ENCODE peak calls at places on chromosomes 4 and X, in four cellular contexts. G is uterus, E is spleen, N is tibial nerve. A is an unnamed sample.

GRCh38 chrX:118717703-118718391 is 9.6 kb upstream of the IL13RA1 start:
- DNase-seq in G (no peak), E (no peak), N (no peak), A (no peak)

GRCh38 chrX:144293229-144293628 is 409.4 kb downstream of the UBE2NL start:
- DNase-seq in G (no peak), E (no peak), N (no peak), A (no peak)

GRCh38 chr4:7416745-7417432 is 17.8 kb downstream of the PSAPL1 start:
- DNase-seq in G (no peak), E (peak; percentile 35), N (no peak), A (peak; percentile 58)

GRCh38 chr4:160371446-160371845 is 1268.6 kb downstream of the RAPGEF2 start:
- DNase-seq in G (no peak), E (no peak), N (no peak), A (no peak)

GRCh38 chrX:18973527-18974192 is 10.3 kb downstream of the PHKA2 start:
- DNase-seq in G (no peak), E (no peak), N (no peak), A (no peak)

GRCh38 chr4:27616166-27616565 is 755.5 kb downstream of the STIM2 start:
- DNase-seq in G (no peak), E (no peak), N (no peak), A (no peak)

GRCh38 chr4:108762559-108763225 is at the start of gene ETNPPL:
- DNase-seq in G (no peak), E (no peak), N (no peak), A (no peak)

GRCh38 chr4:101527186-101527585 is 179.9 kb upstream of the PPP3CA start:
- DNase-seq in G (no peak), E (no peak), N (no peak), A (no peak)

GRCh38 chr4:153153339-153153851 is 50.8 kb upstream of the TRIM2 start:
- DNase-seq in G (no peak), E (peak; percentile 87), N (no peak), A (peak; percentile 90)

GRCh38 chr4:38889143-38889542 is 21.5 kb downstream of the FAM114A1 start:
- DNase-seq in G (no peak), E (no peak), N (no peak), A (no peak)

GRCh38 chr4:180587379-180587778 is 1655.8 kb upstream of the TENM3 start:
- DNase-seq in G (no peak), E (no peak), N (no peak), A (no peak)

GRCh38 chrX:130994671-130995070 is 63.5 kb upstream of the ARHGAP36 start:
- DNase-seq in G (no peak), E (no peak), N (peak; percentile 4), A (no peak)

GRCh38 chr4:184453402-184454160 is 20.8 kb downstream of the IRF2 start:
- DNase-seq in G (no peak), E (no peak), N (peak; percentile 19), A (no peak)

GRCh38 chrX:3962511-3963350 is 249.3 kb upstream of the PRKX start:
- DNase-seq in G (no peak), E (no peak), N (peak; percentile 7), A (no peak)

GRCh38 chr4:5993876-5994811 is 24.1 kb downstream of the C4orf50 start:
- DNase-seq in G (no peak), E (no peak), N (no peak), A (no peak)

GRCh38 chr4:2395038-2395437 is 23.4 kb downstream of the ZFYVE28 start:
- DNase-seq in G (no peak), E (no peak), N (no peak), A (no peak)

GRCh38 chr4:8756816-8757215 is 114.8 kb downstream of the HMX1 start:
- DNase-seq in G (no peak), E (peak; percentile 31), N (no peak), A (peak; percentile 69)

GRCh38 chr4:52234539-52235174 is 183.6 kb downstream of the SPATA18 start:
- DNase-seq in G (peak; percentile 16), E (no peak), N (peak; percentile 15), A (no peak)

GRCh38 chr4:67020079-67020807 is 525.1 kb downstream of the CENPC start:
- DNase-seq in G (no peak), E (no peak), N (no peak), A (no peak)

GRCh38 chrX:39616098-39616729 is 481.5 kb downstream of the BCOR start:
- DNase-seq in G (no peak), E (no peak), N (no peak), A (no peak)

GRCh38 chr4:60729194-60729593 is 470.9 kb upstream of the ADGRL3 start:
- DNase-seq in G (no peak), E (no peak), N (no peak), A (no peak)

GRCh38 chr4:124937993-124938392 is 225.5 kb upstream of the ANKRD50 start:
- DNase-seq in G (no peak), E (no peak), N (no peak), A (no peak)

GRCh38 chrX:19183777-19184485 is 61.7 kb upstream of the ADGRG2 start:
- DNase-seq in G (no peak), E (no peak), N (no peak), A (no peak)

GRCh38 chr4:153222162-153222789 is 18.0 kb downstream of the TRIM2 start:
- DNase-seq in G (peak; percentile 74), E (no peak), N (peak; percentile 49), A (peak; percentile 89)

GRCh38 chrX:27336466-27337091 is 126.6 kb downstream of the PPP4R3C start:
- DNase-seq in G (no peak), E (peak; percentile 74), N (no peak), A (no peak)

GRCh38 chr4:132333723-132334045 is 815.4 kb upstream of the PCDH10 start:
- DNase-seq in G (no peak), E (no peak), N (no peak), A (no peak)

GRCh38 chr4:164215113-164215741 is 538.7 kb upstream of the SMIM31 start:
- DNase-seq in G (no peak), E (no peak), N (no peak), A (no peak)

GRCh38 chr4:146336413-146336807 is 122.1 kb downstream of the REELD1 start:
- DNase-seq in G (no peak), E (no peak), N (no peak), A (no peak)

GRCh38 chrX:47191331-47191730 is 2.3 kb upstream of the UBA1 start:
- DNase-seq in G (no peak), E (peak; percentile 82), N (no peak), A (no peak)

GRCh38 chr4:7196731-7197130 is 4.4 kb downstream of the SORCS2 start:
- DNase-seq in G (no peak), E (peak; percentile 4), N (no peak), A (peak; percentile 29)

GRCh38 chrX:120774611-120775010 is 101.1 kb downstream of the CT47B1 start:
- DNase-seq in G (no peak), E (no peak), N (no peak), A (no peak)

GRCh38 chr4:1565598-1566295 is 118.4 kb downstream of the FAM53A start:
- DNase-seq in G (no peak), E (peak; percentile 69), N (no peak), A (no peak)

GRCh38 chr4:70892086-70892769 is 9.9 kb upstream of the MOB1B start:
- DNase-seq in G (no peak), E (no peak), N (peak; percentile 76), A (peak; percentile 62)

GRCh38 chr4:95213361-95213760 is 335.4 kb downstream of the UNC5C start:
- DNase-seq in G (no peak), E (no peak), N (no peak), A (no peak)

GRCh38 chr4:150859435-150859834 is 155.6 kb downstream of the LRBA start:
- DNase-seq in G (no peak), E (no peak), N (no peak), A (no peak)

GRCh38 chr4:150853882-150854281 is 161.2 kb downstream of the LRBA start:
- DNase-seq in G (no peak), E (no peak), N (no peak), A (no peak)

GRCh38 chr4:150852237-150852636 is 162.8 kb downstream of the LRBA start:
- DNase-seq in G (no peak), E (no peak), N (no peak), A (no peak)

GRCh38 chr4:150855981-150856510 is 159.0 kb downstream of the LRBA start:
- DNase-seq in G (no peak), E (no peak), N (no peak), A (no peak)

DNA sequence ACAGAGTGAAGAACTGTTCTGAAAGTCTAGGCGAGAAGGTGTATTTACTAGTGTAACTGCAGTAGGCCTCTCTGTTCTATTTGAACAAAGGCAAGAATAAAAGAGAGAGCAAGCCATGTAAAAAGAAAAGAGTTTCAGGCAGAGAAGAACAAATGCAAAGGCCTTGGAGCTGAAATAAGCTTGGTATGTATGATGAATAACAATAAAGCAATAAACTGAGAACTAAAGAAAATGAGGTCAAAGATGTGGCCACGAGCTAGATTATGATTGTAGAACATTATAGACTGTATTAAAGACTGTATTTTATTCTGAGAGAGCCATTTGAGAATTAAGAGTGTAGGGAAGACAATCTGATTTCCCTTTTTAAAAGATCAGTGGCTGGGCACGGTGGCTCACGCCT is 160.5 kb downstream of the LRBA start:
- DNase-seq in G (no peak), E (no peak), N (no peak), A (no peak)
- TF ChIP-seq POLR2A in G (no peak), E (no peak), N (no peak), A (no peak)

DNA sequence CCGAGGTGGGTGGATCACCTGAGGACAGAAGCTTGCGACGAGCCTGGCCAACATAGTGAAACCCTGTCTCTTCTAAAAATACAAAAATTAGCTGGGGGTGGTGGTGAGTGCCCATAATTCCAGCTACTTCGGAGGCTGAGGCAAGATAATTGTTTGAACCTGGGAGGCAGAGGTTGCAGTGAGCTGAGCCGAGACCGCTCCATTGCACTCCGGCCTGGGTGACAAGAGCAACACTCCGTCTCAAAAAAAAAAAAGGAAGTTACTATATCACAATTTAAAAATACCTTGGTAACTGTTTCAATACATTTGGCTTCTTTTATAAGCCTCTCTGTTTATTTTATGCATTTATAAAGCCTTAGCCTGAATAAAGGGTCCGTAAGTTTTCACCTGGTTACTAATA is 46.6 kb upstream of the CHRNA9 start:
- DNase-seq in G (no peak), E (no peak), N (no peak), A (no peak)
- H3K4me3 ChIP-seq in G (no peak overlapping the region), E (no peak overlapping the region), N (no peak overlapping the region), A (no peak overlapping the region)

GRCh38 chr4:82680834-82681233 is 117.8 kb downstream of the SCD5 start:
- DNase-seq in G (no peak), E (no peak), N (no peak), A (no peak)
- TF ChIP-seq POLR2A in G (no peak), E (no peak), N (no peak), A (no peak)

DNA sequence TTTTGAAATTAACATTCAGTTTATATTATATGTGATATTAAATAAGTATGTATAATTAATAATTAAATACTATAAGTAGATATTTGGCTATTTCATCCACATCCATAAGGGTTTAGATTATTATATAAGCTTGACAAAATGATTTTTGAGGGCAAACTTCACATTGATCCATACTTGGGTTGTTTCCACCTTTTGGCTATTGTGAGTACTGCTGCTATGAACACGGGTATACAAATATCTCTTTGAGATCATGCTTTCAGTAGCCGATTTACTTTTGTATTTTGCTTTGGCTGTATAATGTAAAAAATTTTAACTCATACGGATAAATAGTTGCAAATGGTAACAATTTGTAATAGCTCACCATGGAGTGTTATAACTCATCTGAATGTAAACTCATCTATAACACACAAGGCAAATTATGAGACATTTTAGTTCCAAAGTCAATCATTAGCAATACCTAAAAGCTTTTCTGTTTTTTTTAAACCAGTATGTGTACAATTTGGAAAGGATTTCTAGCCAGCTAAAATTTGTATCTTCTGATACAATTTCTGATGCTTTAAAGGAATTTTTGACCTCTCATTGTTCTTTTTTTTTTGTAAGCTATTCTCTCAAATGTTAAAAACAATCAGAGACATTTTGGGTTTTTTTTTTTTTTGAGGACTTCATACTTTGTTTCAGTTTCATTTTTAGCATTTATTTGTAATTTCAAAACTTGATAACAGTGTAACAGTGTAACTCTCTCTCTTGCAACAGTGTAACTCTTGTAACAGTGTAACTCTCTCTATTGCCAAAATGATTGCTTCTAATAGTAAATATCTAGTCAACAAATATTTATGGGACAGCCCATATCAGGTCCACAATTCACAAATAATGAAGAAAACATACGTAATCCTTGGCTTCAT is 51.8 kb upstream of the ARX start:
- DNase-seq in G (no peak), E (no peak), N (no peak), A (no peak)
- H3K4me3 ChIP-seq in G (no peak overlapping the region), E (no peak overlapping the region), N (no peak overlapping the region), A (no peak overlapping the region)

A was measured in lower leg skin.